ENCODE peak calls at places on chromosomes 1 and 21, in five cellular contexts. X is neuronal stem cell, C is lower lobe of right lung, U is sigmoid colon, L is body of pancreas. G is an unnamed sample.

GRCh38 chr1:89565521-89565920 is 40.9 kb downstream of the LRRC8B start:
- DNase-seq in X (no peak), C (no peak), U (no peak), L (no peak), G (no peak)

GRCh38 chr1:228176461-228177182 is 11.0 kb downstream of the IBA57 start:
- DNase-seq in X (no peak), C (peak; percentile 46), U (peak; percentile 84), L (no peak), G (no peak)

GRCh38 chr1:153532769-153533599 is 2.8 kb downstream of the S100A6 start:
- DNase-seq in X (peak; percentile 94), C (peak; percentile 92), U (peak; percentile 96), L (peak; percentile 76), G (no peak)

GRCh38 chr21:35399002-35399401 is 349.9 kb upstream of the RUNX1 start:
- DNase-seq in X (no peak), C (no peak), U (no peak), L (no peak), G (no peak)

GRCh38 chr1:54335396-54336056 is 70.7 kb downstream of the SSBP3 start:
- DNase-seq in X (no peak), C (no peak), U (peak; percentile 90), L (peak; percentile 54), G (no peak)

GRCh38 chr21:46065215-46065992 is 32.5 kb upstream of the COL6A2 start:
- DNase-seq in X (no peak), C (peak; percentile 43), U (peak; percentile 91), L (no peak), G (no peak)

GRCh38 chr1:93715529-93716126 is 34.0 kb upstream of the BCAR3 start:
- DNase-seq in X (no peak), C (no peak), U (no peak), L (no peak), G (no peak)

GRCh38 chr1:209747580-209748262 is 8.1 kb upstream of the TRAF3IP3 start:
- DNase-seq in X (peak; percentile 82), C (peak; percentile 94), U (peak; percentile 95), L (peak; percentile 99), G (peak; percentile 92)

GRCh38 chr1:19385869-19386591 is 73.9 kb downstream of the SLC66A1 start:
- DNase-seq in X (no peak), C (peak; percentile 66), U (peak; percentile 86), L (peak; percentile 68), G (no peak)

GRCh38 chr1:24085546-24085945 is 26.4 kb downstream of the MYOM3 start:
- DNase-seq in X (no peak), C (no peak), U (no peak), L (no peak), G (no peak)

GRCh38 chr1:114510235-114511047 is 562 bp downstream of the TRIM33 start:
- DNase-seq in X (peak; percentile 6), C (peak; percentile 71), U (peak; percentile 72), L (peak; percentile 61), G (no peak)

GRCh38 chr21:41121785-41122415 is 46.1 kb upstream of the BACE2 start:
- DNase-seq in X (peak; percentile 78), C (peak; percentile 80), U (peak; percentile 88), L (peak; percentile 91), G (peak; percentile 54)

GRCh38 chr1:16013220-16013907 is 4.5 kb downstream of the HSPB7 start:
- DNase-seq in X (no peak), C (peak; percentile 42), U (peak; percentile 93), L (peak; percentile 81), G (no peak)

GRCh38 chr1:67735220-67735619 is 50.2 kb downstream of the GADD45A start:
- DNase-seq in X (no peak), C (no peak), U (no peak), L (no peak), G (no peak)

GRCh38 chr1:165697491-165697880 is 876 bp downstream of the ALDH9A1 start:
- DNase-seq in X (no peak), C (no peak), U (no peak), L (no peak), G (no peak)

GRCh38 chr1:184514447-184514846 is 127.6 kb downstream of the C1orf21 start:
- DNase-seq in X (no peak), C (no peak), U (no peak), L (no peak), G (no peak)

GRCh38 chr1:27363766-27364695 is 2.7 kb downstream of the MAP3K6 start:
- DNase-seq in X (peak; percentile 83), C (no peak), U (no peak), L (no peak), G (no peak)

GRCh38 chr1:211579434-211580302 is 707 bp upstream of the SLC30A1 start:
- DNase-seq in X (no peak), C (peak; percentile 90), U (peak; percentile 91), L (peak; percentile 87), G (no peak)

GRCh38 chr1:67957026-67957425 is 93.4 kb downstream of the DIRAS3 start:
- DNase-seq in X (no peak), C (no peak), U (no peak), L (no peak), G (no peak)

GRCh38 chr1:197464039-197464438 is 196.0 kb downstream of the CRB1 start:
- DNase-seq in X (no peak), C (no peak), U (no peak), L (peak; percentile 13), G (no peak)

GRCh38 chr21:45949928-45950739 is 31.4 kb upstream of the COL6A1 start:
- DNase-seq in X (no peak), C (no peak), U (no peak), L (no peak), G (no peak)

GRCh38 chr1:240597153-240597745 is 14.7 kb downstream of the GREM2 start:
- DNase-seq in X (no peak), C (no peak), U (no peak), L (no peak), G (no peak)
- H3K4me3 ChIP-seq in X (no peak overlapping the region), C (no peak overlapping the region), U (peak overlapping the region; percentile 39), L (no peak overlapping the region), G (no peak overlapping the region)

GRCh38 chr1:201128962-201129361 is 2.0 kb upstream of the ASCL5 start:
- DNase-seq in X (no peak), C (peak; percentile 37), U (no peak), L (no peak), G (no peak)
- H3K4me3 ChIP-seq in X (no peak overlapping the region), C (no peak overlapping the region), U (no peak overlapping the region), L (no peak overlapping the region), G (no peak overlapping the region)

DNA sequence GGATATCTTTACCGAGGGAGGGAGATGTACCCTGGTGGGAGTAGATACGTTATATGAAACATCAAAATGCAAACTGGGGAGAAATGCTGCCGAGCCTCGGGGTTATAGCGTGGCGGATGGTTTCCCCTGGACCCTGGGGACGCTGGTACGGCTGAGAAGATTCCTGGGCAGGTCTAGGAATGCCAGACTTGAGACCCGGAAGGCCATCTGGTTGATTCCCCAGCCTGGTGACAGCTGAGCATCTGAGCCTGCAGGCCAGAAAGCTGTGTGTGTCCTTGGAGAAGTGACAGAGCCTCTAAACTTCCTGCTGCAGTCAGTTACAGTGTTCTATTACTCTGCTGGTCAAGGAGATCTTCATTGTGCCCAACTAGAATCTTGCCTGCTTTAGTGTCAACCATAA is 2.3 kb downstream of the VASH2 start:
- DNase-seq in X (no peak), C (no peak), U (no peak), L (no peak), G (no peak)
- H3K4me3 ChIP-seq in X (no peak overlapping the region), C (no peak overlapping the region), U (no peak overlapping the region), L (no peak overlapping the region), G (no peak overlapping the region)

GRCh38 chr1:12229835-12230548 is at the start of gene VPS13D:
- DNase-seq in X (peak; percentile 81), C (peak; percentile 93), U (peak; percentile 90), L (peak; percentile 87), G (peak; percentile 15)
- H3K4me3 ChIP-seq in X (peak within 1 kb of the TSS; percentile 65), C (peak within 1 kb of the TSS; percentile 98), U (peak within 1 kb of the TSS; percentile 89), L (peak within 1 kb of the TSS; percentile 87), G (peak within 1 kb of the TSS; percentile 97)

G was measured in LNCaP clone FGC.